ENCODE peak calls at places on chromosomes 12 and 14, in nine cellular contexts. H is GM12892, R is kidney epithelial cell, Z is Caki2, B is omental fat pad, T is lower lobe of right lung, S is MV-4-11, U is NCI-H1105, P is amniotic epithelial cell. A is an unnamed sample.

GRCh38 chr12:92080390-92081285 is 65.0 kb downstream of the BTG1 start:
- DNase-seq in Z (peak; percentile 85), H (no peak), T (no peak), B (no peak), U (no peak), R (peak; percentile 78), S (no peak), P (peak; percentile 89), A (peak; percentile 35)

GRCh38 chr14:104794641-104795467 is 694 bp downstream of the AKT1 start:
- DNase-seq in P (peak; percentile 29), H (peak; percentile 72), Z (no peak), B (no peak), R (no peak), S (no peak), T (peak; percentile 64), U (no peak), A (no peak)

GRCh38 chr12:76664731-76665130 is 99.2 kb upstream of the ZDHHC17 start:
- DNase-seq in B (no peak), U (no peak), T (no peak), R (no peak), S (no peak), H (no peak), P (no peak), Z (no peak), A (no peak)

GRCh38 chr12:49705479-49706267 is 1.5 kb downstream of the FMNL3 start:
- DNase-seq in R (peak; percentile 47), U (no peak), P (peak; percentile 37), H (no peak), S (peak; percentile 64), T (peak; percentile 51), Z (no peak), B (peak; percentile 26), A (no peak)

GRCh38 chr14:26276757-26277156 is 321.1 kb downstream of the NOVA1 start:
- DNase-seq in R (no peak), H (no peak), S (no peak), T (no peak), U (peak; percentile 20), B (no peak), Z (no peak), P (no peak), A (no peak)

GRCh38 chr14:37650356-37651037 is 55.1 kb downstream of the TTC6 start:
- DNase-seq in S (no peak), T (no peak), R (no peak), U (peak; percentile 21), H (no peak), P (peak; percentile 2), B (no peak), Z (no peak), A (no peak)

GRCh38 chr12:11877869-11878780 is 192.6 kb upstream of the BCL2L14 start:
- DNase-seq in U (peak; percentile 58), T (no peak), B (no peak), S (no peak), P (peak; percentile 73), Z (peak; percentile 87), H (no peak), R (peak; percentile 77), A (no peak)

GRCh38 chr12:3750616-3751015 is 2.3 kb downstream of the CRACR2A start:
- DNase-seq in T (no peak), Z (no peak), H (no peak), B (no peak), P (no peak), U (no peak), R (no peak), S (no peak), A (no peak)

GRCh38 chr14:91493169-91493568 is 16.9 kb downstream of the PPP4R3A start:
- DNase-seq in H (no peak), S (peak; percentile 22), U (no peak), T (no peak), B (no peak), Z (no peak), R (no peak), P (peak; percentile 89), A (no peak)

GRCh38 chr12:94150483-94151225 is 2.3 kb downstream of the PLXNC1 start:
- DNase-seq in U (no peak), P (no peak), B (no peak), T (no peak), H (peak; percentile 41), Z (no peak), R (no peak), S (peak; percentile 68), A (no peak)

GRCh38 chr12:121534495-121535148 is 46.2 kb downstream of the KDM2B start:
- DNase-seq in P (no peak), H (peak; percentile 54), S (no peak), T (no peak), U (no peak), R (no peak), Z (no peak), B (no peak), A (no peak)

GRCh38 chr12:57605308-57606015 is 838 bp downstream of the DTX3 start:
- DNase-seq in S (no peak), R (no peak), Z (no peak), P (no peak), T (no peak), H (no peak), U (no peak), B (no peak), A (no peak)

A was measured in SK-N-MC.